ENCODE peak calls at places on chromosomes 2 and 18, in five cellular contexts. V is neuronal stem cell, J is H1, L is H9, F is trophoblast cell. I is an unnamed sample.

GRCh38 chr2:74232426-74232825 is 34.0 kb downstream of the MTHFD2 start:
- DNase-seq in J (no peak), V (no peak), L (no peak), F (no peak), I (no peak)

GRCh38 chr2:218991674-218992168 is 1.5 kb downstream of the CRYBA2 start:
- DNase-seq in J (no peak), V (no peak), L (no peak), F (no peak), I (peak; percentile 36)

GRCh38 chr2:239200646-239201530 is 199.9 kb downstream of the HDAC4 start:
- DNase-seq in L (no peak), J (no peak), F (no peak), V (no peak), I (no peak)

GRCh38 chr2:181440919-181441318 is 16.3 kb upstream of the ITGA4 start:
- DNase-seq in J (no peak), V (no peak), F (no peak), L (no peak), I (no peak)

GRCh38 chr2:138324068-138324771 is 177.3 kb upstream of the SPOPL start:
- DNase-seq in V (no peak), F (no peak), L (peak; percentile 30), J (no peak), I (no peak)

GRCh38 chr2:101328474-101329007 is 20.0 kb upstream of the RNF149 start:
- DNase-seq in J (no peak), V (no peak), L (no peak), F (peak; percentile 16), I (peak; percentile 59)

GRCh38 chr2:71604709-71605085 is 151.3 kb downstream of the DYSF start:
- DNase-seq in L (peak; percentile 25), J (no peak), V (no peak), F (no peak), I (no peak)

GRCh38 chr2:192414794-192415193 is 220.1 kb upstream of the TMEFF2 start:
- DNase-seq in L (peak; percentile 27), F (no peak), J (no peak), V (no peak), I (no peak)

GRCh38 chr2:171793691-171794678 is 100.1 kb downstream of the SLC25A12 start:
- DNase-seq in V (no peak), F (no peak), J (no peak), L (no peak), I (no peak)

GRCh38 chr2:136247204-136247990 is 129.4 kb upstream of the CXCR4 start:
- DNase-seq in V (no peak), J (no peak), L (no peak), F (no peak), I (no peak)

GRCh38 chr2:85409719-85410583 is at the start of gene CAPG:
- DNase-seq in L (peak; percentile 68), F (no peak), J (no peak), V (no peak), I (no peak)

GRCh38 chr2:239014897-239015768 is 167.2 kb downstream of the TWIST2 start:
- DNase-seq in V (no peak), J (no peak), F (no peak), L (no peak), I (no peak)

GRCh38 chr2:185245806-185246205 is 492.8 kb upstream of the FSIP2 start:
- DNase-seq in J (no peak), V (peak; percentile 9), F (no peak), L (no peak), I (no peak)

GRCh38 chr18:420661-421060 is 79.8 kb downstream of the COLEC12 start:
- DNase-seq in F (no peak), V (no peak), J (no peak), L (peak; percentile 50), I (no peak)

GRCh38 chr2:147554708-147555107 is 290.1 kb upstream of the ACVR2A start:
- DNase-seq in V (no peak), L (no peak), J (no peak), F (no peak), I (no peak)

GRCh38 chr18:49185636-49186035 is 234.9 kb upstream of the SMAD7 start:
- DNase-seq in J (no peak), F (no peak), V (no peak), L (no peak), I (no peak)

GRCh38 chr2:128196026-128196822 is 105.2 kb downstream of the UGGT1 start:
- DNase-seq in F (no peak), V (no peak), J (peak; percentile 9), L (peak; percentile 40), I (peak; percentile 71)

GRCh38 chr2:26574066-26574899 is 66.9 kb downstream of the CIB4 start:
- DNase-seq in F (no peak), L (no peak), J (no peak), V (no peak), I (no peak)

GRCh38 chr2:151363709-151364108 is 6.3 kb downstream of the TNFAIP6 start:
- DNase-seq in V (no peak), F (peak; percentile 27), L (no peak), J (no peak), I (no peak)

GRCh38 chr2:7031424-7032245 is 114.4 kb downstream of the RNF144A start:
- DNase-seq in F (peak; percentile 63), L (no peak), J (no peak), V (no peak), I (no peak)

GRCh38 chr18:61669320-61669719 is 223.5 kb downstream of the RNF152 start:
- DNase-seq in J (no peak), V (no peak), L (no peak), F (no peak), I (no peak)

GRCh38 chr2:136582631-136583205 is 182.6 kb upstream of the THSD7B start:
- DNase-seq in V (peak; percentile 70), L (peak; percentile 39), J (no peak), F (peak; percentile 9), I (no peak)

GRCh38 chr18:11955299-11956029 is 25.8 kb upstream of the IMPA2 start:
- DNase-seq in L (peak; percentile 82), F (peak; percentile 27), J (no peak), V (no peak), I (peak; percentile 95)

GRCh38 chr18:25074925-25075693 is 276.9 kb downstream of the ZNF521 start:
- DNase-seq in V (no peak), F (no peak), J (no peak), L (no peak), I (no peak)

GRCh38 chr2:218876562-218877219 is 4.0 kb upstream of the WNT10A start:
- DNase-seq in L (peak; percentile 81), J (no peak), F (peak; percentile 64), V (peak; percentile 81), I (peak; percentile 71)

GRCh38 chr2:121237980-121238665 is 46.9 kb downstream of the TFCP2L1 start:
- DNase-seq in F (no peak), J (no peak), L (no peak), V (no peak), I (no peak)

GRCh38 chr2:120592084-120592483 is 143.6 kb upstream of the GLI2 start:
- DNase-seq in V (no peak), J (no peak), F (no peak), L (no peak), I (no peak)

GRCh38 chr2:118121986-118122767 is 33.9 kb downstream of the INSIG2 start:
- DNase-seq in F (peak; percentile 22), L (no peak), J (no peak), V (no peak), I (no peak)

GRCh38 chr2:108918156-108918845 is 70.7 kb downstream of the EDAR start:
- DNase-seq in L (no peak), F (no peak), V (no peak), J (no peak), I (no peak)

GRCh38 chr2:190468814-190469569 is 60.8 kb downstream of the MFSD6 start:
- DNase-seq in L (no peak), J (no peak), F (no peak), V (no peak), I (peak; percentile 89)

GRCh38 chr18:8830067-8831060 is 125.0 kb downstream of the MTCL1 start:
- DNase-seq in V (no peak), J (no peak), F (no peak), L (no peak), I (no peak)

GRCh38 chr18:45384137-45384998 is 230.9 kb upstream of the SLC14A2 start:
- DNase-seq in V (peak; percentile 70), J (peak; percentile 19), L (peak; percentile 72), F (peak; percentile 15), I (peak; percentile 51)

GRCh38 chr2:226999676-227000075 is 163.8 kb downstream of the RHBDD1 start:
- DNase-seq in V (no peak), L (no peak), F (no peak), J (no peak), I (no peak)

GRCh38 chr2:143778981-143779380 is 649.8 kb downstream of the ARHGAP15 start:
- DNase-seq in F (peak; percentile 46), J (no peak), V (no peak), L (peak; percentile 44), I (no peak)

GRCh38 chr18:76923485-76924085 is 101.2 kb downstream of the ZNF236 start:
- DNase-seq in V (peak; percentile 15), F (no peak), L (peak; percentile 65), J (peak; percentile 15), I (peak; percentile 29)

GRCh38 chr18:65755616-65756015 is 4.8 kb downstream of the CDH7 start:
- DNase-seq in L (no peak), J (no peak), F (no peak), V (no peak), I (no peak)

GRCh38 chr18:22170421-22171262 is 1.3 kb downstream of the GATA6 start:
- DNase-seq in J (no peak), L (peak; percentile 47), F (peak; percentile 55), V (no peak), I (peak; percentile 89)
- H3K27me3 ChIP-seq in J (peaks cover 100% of the 10 kb centered on the region), L (peaks cover 90% of the 10 kb centered on the region), F (peaks cover 85% of the 10 kb centered on the region), V (peaks cover 100% of the 10 kb centered on the region), I (peaks cover 68% of the 10 kb centered on the region)

GRCh38 chr2:174575124-174575776 is 22.4 kb downstream of the WIPF1 start:
- DNase-seq in L (no peak), V (no peak), F (no peak), J (no peak), I (no peak)
- H2BK12ac ChIP-seq in L (no peak overlapping the region), V (no peak overlapping the region), F (no peak overlapping the region), J (no peak overlapping the region), I (no peak overlapping the region)

GRCh38 chr2:60319031-60319547 is 234.4 kb downstream of the BCL11A start:
- DNase-seq in F (no peak), J (no peak), V (no peak), L (no peak), I (no peak)
- H3K27me3 ChIP-seq in F (no peaks in the 10 kb centered on the region), J (no peaks in the 10 kb centered on the region), V (peaks cover 8% of the 10 kb centered on the region), L (no peaks in the 10 kb centered on the region), I (peaks cover 8% of the 10 kb centered on the region)

DNA sequence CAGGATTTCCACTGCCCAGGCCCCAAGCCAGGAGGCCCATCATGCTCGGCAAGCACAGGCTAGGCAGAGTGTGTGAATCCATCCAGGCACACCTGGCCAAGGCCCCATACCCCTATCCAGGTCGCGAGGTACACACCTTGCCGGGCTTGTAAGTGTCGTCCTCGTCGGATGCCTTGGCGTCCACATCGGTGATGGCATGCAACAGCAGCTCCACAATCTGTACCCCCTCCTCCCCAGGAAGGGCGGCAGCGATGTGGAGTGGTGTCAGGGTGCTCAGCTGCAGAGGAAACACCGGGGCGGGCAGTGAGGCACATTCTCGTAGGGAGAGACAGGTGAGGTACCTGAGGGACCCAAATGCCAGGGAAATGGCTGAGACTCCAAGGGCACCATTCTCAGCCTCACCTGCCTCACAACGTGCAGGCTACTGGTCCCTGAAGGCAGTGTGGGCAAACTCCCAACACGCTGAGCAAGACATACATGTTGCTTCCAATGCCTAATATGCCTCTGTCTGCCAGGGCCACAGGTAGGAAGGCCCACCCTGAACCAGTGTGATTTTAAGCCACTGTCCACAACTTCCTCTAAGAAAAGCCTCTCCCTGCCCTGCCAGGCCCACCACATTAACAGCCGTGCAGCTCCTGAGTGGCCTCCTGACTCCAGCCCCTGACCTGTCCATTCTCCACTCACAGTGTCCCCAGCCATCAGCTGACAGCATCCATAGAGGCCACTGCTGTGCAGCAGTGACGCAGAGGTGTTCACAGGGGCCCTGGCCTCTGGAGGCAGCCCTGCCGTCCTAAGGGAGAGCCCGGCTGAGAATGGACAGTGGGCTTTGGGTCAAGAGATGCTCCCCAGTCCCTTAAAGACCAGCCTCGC is 44.9 kb downstream of the ANKMY1 start:
- DNase-seq in J (no peak), F (no peak), L (peak; percentile 19), V (no peak), I (no peak)
- H2BK12ac ChIP-seq in J (no peak overlapping the region), F (no peak overlapping the region), L (no peak overlapping the region), V (peak overlapping the region; percentile 46), I (no peak overlapping the region)

I was measured in mesenchymal stem cell.